ENCODE peak calls at places on chromosomes 12 and 14, in seven cellular contexts. F is upper lobe of left lung, O is A549, C is stomach, K is ovary, I is tibial nerve, B is K562. S is an unnamed sample. For H3K4me1, the result is how much of the 10 kb centered on the place peaks cover.

GRCh38 chr12:124756151-124756550 is 107.5 kb downstream of the SCARB1 start:
- DNase-seq in F (no peak), O (no peak), C (no peak), K (no peak), I (no peak), B (no peak), S (no peak)

GRCh38 chr12:105331805-105332251 is 1.3 kb downstream of the C12orf75 start:
- DNase-seq in F (no peak), O (no peak), C (peak), K (no peak), I (no peak), B (no peak), S (peak)

GRCh38 chr12:50661300-50662120 is 102.4 kb upstream of the ATF1 start:
- DNase-seq in F (no peak), O (no peak), C (no peak), K (no peak), I (no peak), B (no peak), S (no peak)

GRCh38 chr12:49138587-49138986 is 7.4 kb upstream of the TUBA1B start:
- DNase-seq in F (no peak), O (no peak), C (no peak), K (no peak), I (no peak), B (peak), S (no peak)

GRCh38 chr12:85641796-85642195 is 194.4 kb downstream of the RASSF9 start:
- DNase-seq in F (no peak), O (no peak), C (no peak), K (no peak), I (no peak), B (no peak), S (no peak)

GRCh38 chr12:92468358-92469020 is 234.3 kb upstream of the PLEKHG7 start:
- DNase-seq in F (no peak), O (no peak), C (no peak), K (no peak), I (no peak), B (peak), S (no peak)

GRCh38 chr12:106179086-106179485 is 40.3 kb upstream of the NUAK1 start:
- DNase-seq in F (no peak), O (no peak), C (no peak), K (no peak), I (peak), B (no peak), S (no peak)

GRCh38 chr14:104109731-104110361 is 24.3 kb downstream of the ASPG start:
- DNase-seq in F (no peak), O (no peak), C (peak), K (peak), I (no peak), B (no peak), S (no peak)

GRCh38 chr12:99140017-99140726 is 495.1 kb downstream of the APAF1 start:
- DNase-seq in F (peak), O (no peak), C (no peak), K (no peak), I (no peak), B (no peak), S (no peak)

GRCh38 chr12:99137124-99137845 is 492.2 kb downstream of the APAF1 start:
- DNase-seq in F (no peak), O (no peak), C (no peak), K (no peak), I (no peak), B (no peak), S (no peak)

GRCh38 chr12:99135376-99135775 is 490.3 kb downstream of the APAF1 start:
- DNase-seq in F (no peak), O (no peak), C (no peak), K (no peak), I (no peak), B (no peak), S (no peak)

GRCh38 chr12:99138397-99138796 is 493.3 kb downstream of the APAF1 start:
- DNase-seq in F (no peak), O (no peak), C (no peak), K (no peak), I (no peak), B (no peak), S (no peak)
- TF ChIP-seq EP300 in F (no peak), O (no peak), C (no peak), K (no peak), I (no peak), B (no peak), S (no peak)

GRCh38 chr14:73241481-73242165 is 4.3 kb downstream of the PAPLN start:
- DNase-seq in F (peak), O (no peak), C (no peak), K (peak), I (no peak), B (no peak), S (no peak)
- H3K4me3 ChIP-seq in F (no peak), O (no peak), C (no peak), K (no peak), I (no peak), B (no peak), S (no peak)

DNA sequence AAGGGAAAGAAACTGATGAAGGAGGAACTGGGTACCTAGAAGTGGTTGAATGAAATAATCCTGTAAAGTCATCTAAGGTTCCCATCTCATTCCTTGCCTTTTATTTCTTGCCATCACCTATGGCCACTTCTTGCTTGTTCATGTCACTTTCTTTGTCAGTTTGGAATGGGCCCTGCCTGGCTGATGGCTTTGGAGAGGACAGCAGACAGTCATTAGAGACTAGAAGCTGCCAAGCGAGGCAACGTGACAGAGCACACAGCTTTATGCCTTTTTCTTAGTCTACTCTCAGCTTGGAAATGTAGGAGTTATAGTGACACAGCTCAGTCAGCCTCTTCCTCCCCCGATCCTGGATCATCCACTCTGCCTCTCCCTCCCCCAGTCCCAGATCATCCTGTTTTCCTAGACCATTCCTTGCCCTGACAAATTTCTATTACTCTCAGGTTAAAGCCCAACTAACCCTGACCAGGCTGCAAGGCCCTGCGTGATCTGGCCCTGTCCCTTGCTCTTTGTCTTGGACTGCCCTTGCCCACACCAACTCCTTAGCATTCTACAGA is 26.6 kb downstream of the ETV6 start:
- DNase-seq in F (no peak), O (no peak), C (no peak), K (no peak), I (no peak), B (no peak), S (no peak)
- H3K4me1 ChIP-seq in F (under half), O (under half), C (under half), K (under half), I (under half), B (under half), S (under half)

DNA sequence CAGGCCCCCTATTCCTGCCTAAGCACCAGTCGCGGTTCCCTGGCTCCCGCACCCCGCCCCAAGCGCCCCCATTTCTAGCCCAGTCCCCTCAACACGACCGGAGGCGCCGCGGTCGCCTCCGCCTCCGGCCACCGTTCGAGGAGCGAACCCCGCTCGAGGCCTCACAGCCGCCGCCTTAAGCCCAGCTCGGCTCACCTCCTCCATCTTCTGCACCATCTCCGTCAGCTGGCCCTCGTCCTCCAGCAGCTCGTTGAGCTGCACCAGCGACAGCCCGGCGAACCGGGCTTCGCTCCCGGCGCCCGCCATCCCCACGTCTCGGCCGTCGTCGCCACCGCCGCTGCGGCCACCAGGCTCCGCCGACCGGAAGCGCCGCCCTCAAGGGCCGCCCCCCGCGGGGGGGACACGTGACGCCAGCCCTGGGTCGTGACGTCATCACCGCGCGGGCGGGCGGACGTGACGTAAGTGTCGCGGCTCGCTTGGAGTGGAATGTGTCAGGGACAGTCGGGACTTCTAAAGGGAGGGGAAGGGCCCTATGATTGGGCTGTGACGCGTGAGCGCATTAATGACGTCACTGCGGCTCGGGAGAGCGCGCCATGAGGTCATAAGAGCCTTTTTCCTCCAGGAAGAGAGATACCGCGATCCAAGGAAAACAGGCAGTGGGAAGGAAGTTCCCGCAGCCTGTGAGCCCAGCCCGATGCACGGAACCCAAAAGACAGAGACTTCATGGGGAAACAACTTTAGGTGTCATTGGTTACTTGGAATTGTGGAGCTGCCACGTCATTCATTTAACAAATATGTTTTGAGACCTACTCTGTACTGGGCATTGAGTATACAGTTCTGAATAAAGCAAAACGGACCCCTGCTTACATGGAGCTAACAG is at the start of gene VPS37B:
- DNase-seq in F (peak), O (peak), C (peak), K (peak), I (peak), B (peak), S (peak)
- TF ChIP-seq EP300 in F (no peak), O (no peak), C (peak), K (peak), I (peak), B (peak), S (peak)

GRCh38 chr14:22065372-22065771 is 391.8 kb upstream of the OR4E1 start:
- DNase-seq in F (no peak), O (no peak), C (no peak), K (no peak), I (no peak), B (no peak), S (no peak)

GRCh38 chr14:22071001-22071400 is 397.4 kb upstream of the OR4E1 start:
- DNase-seq in F (peak), O (no peak), C (no peak), K (no peak), I (no peak), B (no peak), S (peak)

GRCh38 chr14:22070119-22070982 is 396.7 kb upstream of the OR4E1 start:
- DNase-seq in F (peak), O (no peak), C (no peak), K (no peak), I (no peak), B (peak), S (peak)
- H3K4me3 ChIP-seq in F (no peak), O (no peak), C (no peak), K (no peak), I (no peak), B (no peak), S (peak)

DNA sequence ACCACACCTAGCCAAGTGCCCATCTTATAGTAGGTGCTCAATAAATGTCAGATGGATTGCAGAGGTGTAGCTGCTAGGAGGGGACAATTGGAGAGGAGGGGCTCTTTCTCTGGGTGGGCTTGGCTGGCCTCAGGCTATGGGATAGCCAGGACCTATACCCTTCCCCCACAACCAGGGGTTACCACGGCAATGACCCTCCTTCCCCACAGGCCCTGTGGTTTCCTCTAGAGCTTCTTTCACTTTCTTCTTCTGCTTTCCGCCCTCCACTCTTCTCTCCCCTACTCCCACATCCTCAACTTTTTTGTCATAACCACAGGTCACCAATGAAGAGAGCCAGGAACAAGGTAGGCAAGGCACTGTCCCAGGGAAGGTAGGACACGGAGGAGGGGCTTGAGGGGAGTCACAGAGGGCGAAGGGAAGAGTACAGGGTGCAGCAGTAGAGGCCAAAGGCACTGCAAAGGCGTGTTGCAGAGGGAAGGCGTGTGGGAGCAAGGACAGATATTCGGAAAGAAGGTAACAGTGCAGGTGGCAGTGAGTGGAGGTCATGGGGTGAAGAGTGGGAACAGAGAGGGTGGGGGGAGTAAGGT is 1.9 kb upstream of the ITGB7 start:
- DNase-seq in F (no peak), O (no peak), C (no peak), K (no peak), I (no peak), B (no peak), S (no peak)
- H3K4me1 ChIP-seq in F (under half), O (under half), C (under half), K (under half), I (under half), B (under half), S (under half)